ENCODE peak calls at places on chromosomes 1 and 21, in eight cellular contexts. One of them, this sample, is unnamed.

GRCh38 chr1:7893529-7894180 is 40.8 kb upstream of the UTS2 start:
- DNase-seq in prostate gland: no peak
- DNase-seq in esophagus squamous epithelium: no peak
- DNase-seq in testis: no peak
- DNase-seq in A549: peak; percentile 44
- DNase-seq in IMR-90: peak; percentile 80
- DNase-seq in GM12891: no peak
- DNase-seq in suprapubic skin: no peak
- DNase-seq in this sample: no peak

GRCh38 chr1:9238550-9238949 is 4.0 kb downstream of the H6PD start:
- DNase-seq in esophagus squamous epithelium: no peak
- DNase-seq in A549: no peak
- DNase-seq in GM12891: no peak
- DNase-seq in suprapubic skin: no peak
- DNase-seq in testis: no peak
- DNase-seq in prostate gland: no peak
- DNase-seq in IMR-90: peak; percentile 54
- DNase-seq in this sample: no peak

GRCh38 chr1:241356187-241356518 is 852 bp downstream of the RGS7 start:
- DNase-seq in suprapubic skin: no peak
- DNase-seq in A549: no peak
- DNase-seq in IMR-90: no peak
- DNase-seq in esophagus squamous epithelium: no peak
- DNase-seq in prostate gland: no peak
- DNase-seq in GM12891: no peak
- DNase-seq in testis: no peak
- DNase-seq in this sample: no peak

GRCh38 chr1:226603030-226603960 is 54.7 kb downstream of the STUM start:
- DNase-seq in testis: peak; percentile 51
- DNase-seq in IMR-90: peak; percentile 48
- DNase-seq in esophagus squamous epithelium: no peak
- DNase-seq in GM12891: no peak
- DNase-seq in suprapubic skin: peak; percentile 89
- DNase-seq in A549: no peak
- DNase-seq in prostate gland: peak; percentile 74
- DNase-seq in this sample: no peak

GRCh38 chr1:111251570-111251969 is 24.1 kb downstream of the CHI3L2 start:
- DNase-seq in esophagus squamous epithelium: no peak
- DNase-seq in suprapubic skin: no peak
- DNase-seq in GM12891: no peak
- DNase-seq in IMR-90: no peak
- DNase-seq in prostate gland: no peak
- DNase-seq in A549: no peak
- DNase-seq in testis: no peak
- DNase-seq in this sample: no peak

GRCh38 chr1:156247460-156248322 is at the start of gene PAQR6:
- DNase-seq in A549: no peak
- DNase-seq in prostate gland: no peak
- DNase-seq in suprapubic skin: no peak
- DNase-seq in testis: peak; percentile 58
- DNase-seq in esophagus squamous epithelium: no peak
- DNase-seq in GM12891: no peak
- DNase-seq in IMR-90: no peak
- DNase-seq in this sample: no peak

GRCh38 chr1:25432364-25432719 is 1.6 kb downstream of the MACO1 start:
- DNase-seq in suprapubic skin: no peak
- DNase-seq in IMR-90: no peak
- DNase-seq in A549: no peak
- DNase-seq in prostate gland: no peak
- DNase-seq in GM12891: no peak
- DNase-seq in esophagus squamous epithelium: no peak
- DNase-seq in testis: no peak
- DNase-seq in this sample: no peak

GRCh38 chr1:113677250-113678158 is 81.8 kb downstream of the PHTF1 start:
- DNase-seq in IMR-90: peak; percentile 63
- DNase-seq in testis: no peak
- DNase-seq in prostate gland: no peak
- DNase-seq in suprapubic skin: no peak
- DNase-seq in GM12891: peak; percentile 15
- DNase-seq in esophagus squamous epithelium: no peak
- DNase-seq in A549: peak; percentile 49
- DNase-seq in this sample: peak; percentile 84

GRCh38 chr21:16193758-16194606 is 464.2 kb downstream of the USP25 start:
- DNase-seq in IMR-90: peak; percentile 79
- DNase-seq in esophagus squamous epithelium: no peak
- DNase-seq in A549: peak; percentile 81
- DNase-seq in prostate gland: peak; percentile 59
- DNase-seq in GM12891: no peak
- DNase-seq in testis: peak; percentile 84
- DNase-seq in suprapubic skin: peak; percentile 82
- DNase-seq in this sample: peak; percentile 79

GRCh38 chr1:84754376-84754672 is 64.1 kb upstream of the SSX2IP start:
- DNase-seq in GM12891: no peak
- DNase-seq in IMR-90: no peak
- DNase-seq in esophagus squamous epithelium: no peak
- DNase-seq in testis: no peak
- DNase-seq in A549: no peak
- DNase-seq in prostate gland: no peak
- DNase-seq in suprapubic skin: no peak
- DNase-seq in this sample: no peak

GRCh38 chr1:244349581-244350001 is 102.1 kb downstream of the ADSS2 start:
- DNase-seq in IMR-90: peak; percentile 31
- DNase-seq in A549: no peak
- DNase-seq in testis: no peak
- DNase-seq in prostate gland: no peak
- DNase-seq in suprapubic skin: no peak
- DNase-seq in GM12891: no peak
- DNase-seq in esophagus squamous epithelium: no peak
- DNase-seq in this sample: no peak

GRCh38 chr1:85850238-85850637 is 142.0 kb upstream of the ZNHIT6 start:
- DNase-seq in prostate gland: no peak
- DNase-seq in A549: peak; percentile 90
- DNase-seq in GM12891: no peak
- DNase-seq in IMR-90: peak; percentile 95
- DNase-seq in testis: no peak
- DNase-seq in esophagus squamous epithelium: no peak
- DNase-seq in suprapubic skin: no peak
- DNase-seq in this sample: no peak

GRCh38 chr1:151832318-151832984 is 849 bp upstream of the RORC start:
- DNase-seq in esophagus squamous epithelium: no peak
- DNase-seq in suprapubic skin: no peak
- DNase-seq in GM12891: no peak
- DNase-seq in IMR-90: peak; percentile 41
- DNase-seq in prostate gland: peak; percentile 98
- DNase-seq in testis: peak; percentile 93
- DNase-seq in A549: peak; percentile 38
- DNase-seq in this sample: no peak

DNA sequence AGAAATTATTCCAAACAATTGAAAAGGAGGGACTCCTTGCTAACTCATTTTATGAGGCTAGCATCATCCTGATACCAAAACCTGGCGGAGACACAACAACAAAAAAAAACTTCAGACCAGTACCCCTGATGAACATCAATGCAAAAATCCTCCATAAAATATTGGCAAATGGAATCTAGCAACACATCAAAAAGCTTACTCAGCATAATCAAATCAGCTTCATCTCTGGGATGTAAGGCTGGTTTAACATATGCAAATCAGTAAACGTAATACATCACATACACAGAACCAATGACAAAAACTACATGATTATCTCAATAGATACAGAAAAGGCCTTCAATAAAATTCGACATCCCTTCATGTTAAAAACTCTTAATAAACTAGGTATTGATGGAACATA is 440.1 kb downstream of the NUF2 start:
- DNase-seq in suprapubic skin: no peak
- DNase-seq in prostate gland: no peak
- DNase-seq in esophagus squamous epithelium: no peak
- DNase-seq in GM12891: no peak
- DNase-seq in testis: no peak
- DNase-seq in A549: no peak
- DNase-seq in IMR-90: no peak
- DNase-seq in this sample: no peak
- TF ChIP-seq POLR2A in suprapubic skin: no peak
- TF ChIP-seq POLR2A in prostate gland: no peak
- TF ChIP-seq POLR2A in esophagus squamous epithelium: no peak
- TF ChIP-seq POLR2A in GM12891: no peak
- TF ChIP-seq POLR2A in testis: no peak
- TF ChIP-seq POLR2A in A549: no peak
- TF ChIP-seq POLR2A in IMR-90: no peak
- TF ChIP-seq POLR2A in this sample: no peak

GRCh38 chr21:14321042-14321441 is 61.9 kb downstream of the HSPA13 start:
- DNase-seq in suprapubic skin: no peak
- DNase-seq in esophagus squamous epithelium: no peak
- DNase-seq in A549: no peak
- DNase-seq in prostate gland: no peak
- DNase-seq in testis: no peak
- DNase-seq in IMR-90: peak; percentile 0
- DNase-seq in GM12891: no peak
- DNase-seq in this sample: no peak

GRCh38 chr21:14319805-14320204 is 63.1 kb downstream of the HSPA13 start:
- DNase-seq in esophagus squamous epithelium: no peak
- DNase-seq in GM12891: no peak
- DNase-seq in prostate gland: no peak
- DNase-seq in suprapubic skin: no peak
- DNase-seq in IMR-90: no peak
- DNase-seq in A549: no peak
- DNase-seq in testis: no peak
- DNase-seq in this sample: no peak

GRCh38 chr21:14325575-14325974 is 57.4 kb downstream of the HSPA13 start:
- DNase-seq in suprapubic skin: no peak
- DNase-seq in testis: no peak
- DNase-seq in A549: no peak
- DNase-seq in esophagus squamous epithelium: no peak
- DNase-seq in GM12891: no peak
- DNase-seq in prostate gland: no peak
- DNase-seq in IMR-90: no peak
- DNase-seq in this sample: no peak
- TF ChIP-seq POLR2A in suprapubic skin: no peak
- TF ChIP-seq POLR2A in testis: no peak
- TF ChIP-seq POLR2A in A549: no peak
- TF ChIP-seq POLR2A in esophagus squamous epithelium: no peak
- TF ChIP-seq POLR2A in GM12891: no peak
- TF ChIP-seq POLR2A in prostate gland: no peak
- TF ChIP-seq POLR2A in IMR-90: no peak
- TF ChIP-seq POLR2A in this sample: no peak

GRCh38 chr1:10789392-10790154 is 6.9 kb downstream of the CASZ1 start:
- DNase-seq in IMR-90: no peak
- DNase-seq in suprapubic skin: no peak
- DNase-seq in testis: no peak
- DNase-seq in esophagus squamous epithelium: no peak
- DNase-seq in prostate gland: no peak
- DNase-seq in GM12891: no peak
- DNase-seq in A549: no peak
- DNase-seq in this sample: no peak
- TF ChIP-seq POLR2A in IMR-90: no peak
- TF ChIP-seq POLR2A in suprapubic skin: no peak
- TF ChIP-seq POLR2A in testis: no peak
- TF ChIP-seq POLR2A in esophagus squamous epithelium: no peak
- TF ChIP-seq POLR2A in prostate gland: no peak
- TF ChIP-seq POLR2A in GM12891: no peak
- TF ChIP-seq POLR2A in A549: no peak
- TF ChIP-seq POLR2A in this sample: no peak

DNA sequence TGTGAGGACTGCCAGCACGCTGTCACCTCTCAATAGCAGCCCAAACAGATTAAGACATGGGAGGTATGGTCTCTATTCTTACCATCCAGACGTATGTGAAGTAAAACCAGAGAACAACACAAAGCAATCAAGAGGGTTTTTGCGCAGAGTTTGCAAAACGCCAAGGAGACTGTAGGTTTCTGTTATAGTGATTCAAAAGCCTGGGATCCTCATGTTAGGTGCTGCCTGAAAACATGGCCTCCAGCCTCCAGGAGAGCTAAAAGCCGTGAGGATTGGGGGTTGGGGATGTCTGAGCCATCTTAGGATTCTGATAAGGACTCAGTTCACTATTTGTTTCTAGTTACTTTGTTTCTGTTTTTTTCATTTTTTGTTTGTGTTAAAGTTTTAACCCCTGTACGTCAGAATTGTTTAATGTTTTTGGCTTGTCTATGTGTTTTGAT is 4.2 kb upstream of the CCT8 start:
- DNase-seq in testis: peak; percentile 75
- DNase-seq in GM12891: no peak
- DNase-seq in A549: peak; percentile 65
- DNase-seq in IMR-90: peak; percentile 48
- DNase-seq in prostate gland: peak; percentile 26
- DNase-seq in esophagus squamous epithelium: no peak
- DNase-seq in suprapubic skin: no peak
- DNase-seq in this sample: peak; percentile 74
- TF ChIP-seq POLR2A in testis: no peak
- TF ChIP-seq POLR2A in GM12891: peak; percentile 54
- TF ChIP-seq POLR2A in A549: no peak
- TF ChIP-seq POLR2A in IMR-90: no peak
- TF ChIP-seq POLR2A in prostate gland: no peak
- TF ChIP-seq POLR2A in esophagus squamous epithelium: no peak
- TF ChIP-seq POLR2A in suprapubic skin: no peak
- TF ChIP-seq POLR2A in this sample: no peak

GRCh38 chr1:23590058-23590783 is 30.9 kb upstream of the ID3 start:
- DNase-seq in A549: peak; percentile 33
- DNase-seq in GM12891: no peak
- DNase-seq in IMR-90: peak; percentile 40
- DNase-seq in prostate gland: no peak
- DNase-seq in esophagus squamous epithelium: no peak
- DNase-seq in suprapubic skin: no peak
- DNase-seq in testis: no peak
- DNase-seq in this sample: no peak
- TF ChIP-seq POLR2A in A549: no peak
- TF ChIP-seq POLR2A in GM12891: peak; percentile 76
- TF ChIP-seq POLR2A in IMR-90: no peak
- TF ChIP-seq POLR2A in prostate gland: no peak
- TF ChIP-seq POLR2A in esophagus squamous epithelium: no peak
- TF ChIP-seq POLR2A in suprapubic skin: no peak
- TF ChIP-seq POLR2A in testis: no peak
- TF ChIP-seq POLR2A in this sample: no peak

This sample was measured in erythroblast.